ENCODE peak calls at places on chromosomes 3 and 15, in seven cellular contexts. T is CD8-positive, alpha-beta memory T cell; M is naive thymus-derived CD4-positive, alpha-beta T cell; O is transverse colon; R is pancreas; C is tibial nerve; N is prostate gland. J is an unnamed sample.

GRCh38 chr3:43858052-43858701 is 167.4 kb downstream of the ABHD5 start:
- DNase-seq in T (no peak), M (no peak), O (no peak), R (no peak), C (no peak), N (no peak), J (no peak)

GRCh38 chr3:27360113-27361078 is 8.8 kb downstream of the NEK10 start:
- DNase-seq in T (no peak), M (no peak), O (peak; percentile 30), R (no peak), C (no peak), N (peak; percentile 21), J (no peak)

GRCh38 chr3:129794319-129795201 is 99.0 kb downstream of the TMCC1 start:
- DNase-seq in T (no peak), M (peak; percentile 28), O (peak; percentile 61), R (peak; percentile 27), C (no peak), N (peak; percentile 24), J (no peak)

GRCh38 chr3:155323063-155323666 is 29.7 kb upstream of the STRIT1 start:
- DNase-seq in T (no peak), M (no peak), O (peak; percentile 10), R (no peak), C (peak; percentile 73), N (peak; percentile 47), J (no peak)

GRCh38 chr3:18127181-18127863 is 297.8 kb downstream of the SATB1 start:
- DNase-seq in T (no peak), M (no peak), O (no peak), R (no peak), C (no peak), N (no peak), J (no peak)

GRCh38 chr15:48703544-48703943 is 58.0 kb upstream of the FBN1 start:
- DNase-seq in T (no peak), M (no peak), O (no peak), R (no peak), C (no peak), N (no peak), J (no peak)

GRCh38 chr3:190338717-190339116 is 16.5 kb upstream of the CLDN1 start:
- DNase-seq in T (no peak), M (no peak), O (no peak), R (peak; percentile 32), C (no peak), N (no peak), J (no peak)

GRCh38 chr15:69222002-69222474 is 61.6 kb downstream of the GLCE start:
- DNase-seq in T (no peak), M (no peak), O (no peak), R (no peak), C (no peak), N (no peak), J (no peak)

GRCh38 chr15:65249641-65250040 is 37.0 kb downstream of the PARP16 start:
- DNase-seq in T (no peak), M (no peak), O (no peak), R (no peak), C (no peak), N (no peak), J (no peak)

GRCh38 chr15:68503791-68504720 is 72.1 kb upstream of the ITGA11 start:
- DNase-seq in T (no peak), M (no peak), O (no peak), R (no peak), C (no peak), N (no peak), J (no peak)

GRCh38 chr3:99172736-99173657 is 271.5 kb upstream of the DCBLD2 start:
- DNase-seq in T (no peak), M (peak; percentile 10), O (peak; percentile 42), R (peak; percentile 35), C (peak; percentile 62), N (peak; percentile 27), J (peak; percentile 51)

GRCh38 chr3:45187597-45188210 is 38.4 kb downstream of the TMEM158 start:
- DNase-seq in T (no peak), M (no peak), O (no peak), R (no peak), C (no peak), N (no peak), J (no peak)

GRCh38 chr15:41417418-41417811 is 520 bp downstream of the RTF1 start:
- DNase-seq in T (peak; percentile 57), M (no peak), O (peak; percentile 45), R (peak; percentile 33), C (no peak), N (no peak), J (no peak)

GRCh38 chr15:67784057-67784781 is 41.1 kb upstream of the SKOR1 start:
- DNase-seq in T (no peak), M (no peak), O (peak; percentile 58), R (no peak), C (no peak), N (no peak), J (no peak)

GRCh38 chr3:173976281-173976680 is 578.7 kb downstream of the NLGN1 start:
- DNase-seq in T (no peak), M (no peak), O (no peak), R (no peak), C (no peak), N (no peak), J (no peak)

GRCh38 chr3:127135241-127136023 is 57.5 kb upstream of the PRR23E start:
- DNase-seq in T (no peak), M (no peak), O (no peak), R (no peak), C (no peak), N (no peak), J (no peak)
- H3K27me3 ChIP-seq in T (no peaks in the 10 kb centered on the region), M (no peaks in the 10 kb centered on the region), O (peaks cover 44% of the 10 kb centered on the region), R (no peaks in the 10 kb centered on the region), C (peaks cover 44% of the 10 kb centered on the region), N (peaks cover 17% of the 10 kb centered on the region), J (no peaks in the 10 kb centered on the region)

GRCh38 chr3:69541059-69541471 is 155.2 kb upstream of the FRMD4B start:
- DNase-seq in T (no peak), M (no peak), O (no peak), R (no peak), C (no peak), N (peak; percentile 65), J (no peak)
- H3K4me3 ChIP-seq in T (no peak overlapping the region), M (no peak overlapping the region), O (peak overlapping the region; percentile 48), R (no peak overlapping the region), C (peak overlapping the region; percentile 41), N (peak overlapping the region; percentile 46), J (peak overlapping the region; percentile 40)

DNA sequence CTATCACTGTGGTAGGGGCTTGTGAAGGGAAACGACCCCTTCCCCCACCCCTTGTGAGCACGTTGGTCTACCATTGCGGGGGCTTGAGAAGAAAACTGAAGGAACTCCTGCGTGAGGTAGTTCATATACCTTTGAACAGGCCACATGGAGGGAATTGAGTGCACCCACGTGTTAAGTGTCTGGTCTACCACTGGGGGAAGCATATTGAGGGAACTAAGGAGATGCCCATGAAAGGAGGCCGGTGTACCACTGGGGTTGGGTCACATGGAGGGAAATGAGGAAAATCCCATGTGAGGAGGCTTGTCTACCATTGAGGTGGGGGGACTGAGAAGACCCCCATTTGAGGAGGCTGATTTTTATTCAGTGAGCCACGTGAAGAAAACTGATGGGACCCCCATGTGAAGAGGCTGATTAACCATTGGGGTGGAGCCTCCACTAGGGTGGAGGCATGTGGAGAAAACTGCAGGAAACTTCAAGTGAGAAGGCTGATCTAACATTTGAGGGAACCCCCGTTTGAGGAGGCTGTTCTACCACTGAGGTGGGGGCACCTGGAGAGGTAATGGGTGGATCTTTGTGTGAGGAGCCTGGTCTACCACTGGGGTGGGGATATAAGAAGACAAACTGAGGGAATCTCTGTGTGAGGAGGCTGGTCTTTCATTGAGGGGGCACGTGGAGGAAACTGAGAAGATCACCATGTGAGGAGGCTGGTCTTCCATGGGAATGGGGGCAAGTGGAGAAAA is 163.2 kb downstream of the FBLN2 start:
- DNase-seq in T (peak; percentile 20), M (no peak), O (no peak), R (no peak), C (peak; percentile 0), N (peak; percentile 0), J (no peak)
- H3K9me3 ChIP-seq in T (no peaks in the 10 kb centered on the region), M (no peaks in the 10 kb centered on the region), O (no peaks in the 10 kb centered on the region), R (no peaks in the 10 kb centered on the region), C (no peaks in the 10 kb centered on the region), N (no peaks in the 10 kb centered on the region), J (no peaks in the 10 kb centered on the region)

GRCh38 chr3:10506696-10507095 is 1.3 kb upstream of the ATP2B2 start:
- DNase-seq in T (no peak), M (no peak), O (no peak), R (no peak), C (no peak), N (no peak), J (no peak)

GRCh38 chr3:10507331-10507730 is 1.9 kb upstream of the ATP2B2 start:
- DNase-seq in T (no peak), M (no peak), O (no peak), R (no peak), C (no peak), N (no peak), J (no peak)

GRCh38 chr3:10508619-10509260 is 3.4 kb upstream of the ATP2B2 start:
- DNase-seq in T (no peak), M (no peak), O (no peak), R (no peak), C (no peak), N (no peak), J (no peak)

GRCh38 chr3:10509325-10509724 is 3.9 kb upstream of the ATP2B2 start:
- DNase-seq in T (no peak), M (no peak), O (no peak), R (no peak), C (no peak), N (no peak), J (no peak)

DNA sequence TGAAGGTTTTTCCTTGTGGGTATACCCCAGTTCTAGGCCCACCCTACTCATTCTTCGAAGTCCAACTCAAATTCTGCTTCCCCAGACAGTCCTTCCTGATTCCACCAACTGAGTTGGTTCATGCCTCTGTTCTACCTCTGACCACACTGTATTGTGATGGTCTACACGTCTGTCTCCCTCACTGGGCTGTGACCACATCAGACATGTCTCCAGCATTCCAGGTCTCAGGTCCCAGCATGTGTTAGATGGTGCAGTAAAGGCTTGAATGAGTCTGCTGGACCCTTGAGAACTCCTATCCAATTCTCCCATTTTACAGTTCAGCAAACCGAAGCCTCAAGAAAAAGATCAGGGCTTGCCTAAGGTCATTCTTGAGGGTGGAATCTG is 2.8 kb upstream of the ATP2B2 start:
- DNase-seq in T (no peak), M (no peak), O (no peak), R (no peak), C (no peak), N (no peak), J (no peak)
- H3K27me3 ChIP-seq in T (peaks cover 7% of the 10 kb centered on the region), M (no peaks in the 10 kb centered on the region), O (peaks cover 39% of the 10 kb centered on the region), R (no peaks in the 10 kb centered on the region), C (peaks cover 34% of the 10 kb centered on the region), N (peaks cover 14% of the 10 kb centered on the region), J (peaks cover 44% of the 10 kb centered on the region)

GRCh38 chr3:95389725-95390313 is 1327.0 kb downstream of the NSUN3 start:
- DNase-seq in T (no peak), M (no peak), O (no peak), R (no peak), C (no peak), N (no peak), J (no peak)

GRCh38 chr3:95387242-95388021 is 1324.6 kb downstream of the NSUN3 start:
- DNase-seq in T (no peak), M (no peak), O (no peak), R (no peak), C (no peak), N (no peak), J (peak; percentile 28)
- H3K4me3 ChIP-seq in T (no peak overlapping the region), M (no peak overlapping the region), O (no peak overlapping the region), R (no peak overlapping the region), C (no peak overlapping the region), N (no peak overlapping the region), J (no peak overlapping the region)